ENCODE peak calls at places on chromosomes 5 and 9, in four cellular contexts. One of them, this sample, is unnamed.

GRCh38 chr5:44740655-44741054 is 68.1 kb upstream of the MRPS30 start:
- DNase-seq in Panc1: no peak
- DNase-seq in HepG2: no peak
- DNase-seq in K562: no peak
- DNase-seq in this sample: no peak

GRCh38 chr9:15578719-15579118 is 25.9 kb downstream of the CCDC171 start:
- DNase-seq in Panc1: no peak
- DNase-seq in HepG2: no peak
- DNase-seq in K562: no peak
- DNase-seq in this sample: no peak

GRCh38 chr9:90441814-90442213 is 200.8 kb downstream of the DIRAS2 start:
- DNase-seq in Panc1: no peak
- DNase-seq in HepG2: no peak
- DNase-seq in K562: no peak
- DNase-seq in this sample: no peak

GRCh38 chr9:130290353-130291181 is 25.0 kb downstream of the HMCN2 start:
- DNase-seq in Panc1: no peak
- DNase-seq in HepG2: no peak
- DNase-seq in K562: no peak
- DNase-seq in this sample: no peak

GRCh38 chr9:124665391-124666058 is 105.6 kb downstream of the NR6A1 start:
- DNase-seq in Panc1: no peak
- DNase-seq in HepG2: peak
- DNase-seq in K562: no peak
- DNase-seq in this sample: no peak

GRCh38 chr9:77543131-77543822 is 104.8 kb downstream of the GNA14 start:
- DNase-seq in Panc1: no peak
- DNase-seq in HepG2: no peak
- DNase-seq in K562: no peak
- DNase-seq in this sample: no peak

GRCh38 chr5:149007174-149007573 is 55.7 kb downstream of the SH3TC2 start:
- DNase-seq in Panc1: no peak
- DNase-seq in HepG2: no peak
- DNase-seq in K562: no peak
- DNase-seq in this sample: no peak

GRCh38 chr5:80926979-80927656 is 33.0 kb upstream of the RASGRF2 start:
- DNase-seq in Panc1: no peak
- DNase-seq in HepG2: no peak
- DNase-seq in K562: no peak
- DNase-seq in this sample: no peak

GRCh38 chr5:135472141-135472540 is 20.0 kb upstream of the TIFAB start:
- DNase-seq in Panc1: no peak
- DNase-seq in HepG2: no peak
- DNase-seq in K562: no peak
- DNase-seq in this sample: no peak

GRCh38 chr9:746661-747434 is 94.6 kb upstream of the DMRT1 start:
- DNase-seq in Panc1: no peak
- DNase-seq in HepG2: no peak
- DNase-seq in K562: no peak
- DNase-seq in this sample: no peak

GRCh38 chr5:115599502-115599901 is 2.8 kb downstream of the TICAM2 start:
- DNase-seq in Panc1: no peak
- DNase-seq in HepG2: no peak
- DNase-seq in K562: no peak
- DNase-seq in this sample: no peak

GRCh38 chr5:26582350-26583040 is 455.9 kb downstream of the CDH9 start:
- DNase-seq in Panc1: no peak
- DNase-seq in HepG2: no peak
- DNase-seq in K562: no peak
- DNase-seq in this sample: no peak

GRCh38 chr5:43231977-43232376 is 40.0 kb downstream of the NIM1K start:
- DNase-seq in Panc1: no peak
- DNase-seq in HepG2: no peak
- DNase-seq in K562: no peak
- DNase-seq in this sample: peak

GRCh38 chr5:4551034-4551433 is 589.1 kb upstream of the ADAMTS16 start:
- DNase-seq in Panc1: no peak
- DNase-seq in HepG2: no peak
- DNase-seq in K562: no peak
- DNase-seq in this sample: no peak

GRCh38 chr5:31638748-31639418 is at the start of gene PDZD2:
- DNase-seq in Panc1: peak
- DNase-seq in HepG2: peak
- DNase-seq in K562: peak
- DNase-seq in this sample: peak

GRCh38 chr9:1554123-1555045 is 460.8 kb upstream of the SMARCA2 start:
- DNase-seq in Panc1: no peak
- DNase-seq in HepG2: no peak
- DNase-seq in K562: no peak
- DNase-seq in this sample: no peak

GRCh38 chr5:95730730-95731570 is at the start of gene RHOBTB3:
- DNase-seq in Panc1: no peak
- DNase-seq in HepG2: peak
- DNase-seq in K562: peak
- DNase-seq in this sample: peak

GRCh38 chr9:123929177-123929869 is 603 bp downstream of the DENND1A start:
- DNase-seq in Panc1: no peak
- DNase-seq in HepG2: peak
- DNase-seq in K562: peak
- DNase-seq in this sample: no peak

GRCh38 chr5:138632900-138633489 is 57.8 kb upstream of the HSPA9 start:
- DNase-seq in Panc1: peak
- DNase-seq in HepG2: peak
- DNase-seq in K562: peak
- DNase-seq in this sample: peak

GRCh38 chr5:74919487-74919886 is 53.3 kb upstream of the FAM169A start:
- DNase-seq in Panc1: no peak
- DNase-seq in HepG2: peak
- DNase-seq in K562: peak
- DNase-seq in this sample: peak

GRCh38 chr5:26894719-26895263 is 143.6 kb downstream of the CDH9 start:
- DNase-seq in Panc1: no peak
- DNase-seq in HepG2: no peak
- DNase-seq in K562: no peak
- DNase-seq in this sample: no peak

GRCh38 chr5:98774192-98775046 is 956 bp downstream of the RGMB start:
- DNase-seq in Panc1: no peak
- DNase-seq in HepG2: peak
- DNase-seq in K562: no peak
- DNase-seq in this sample: no peak

GRCh38 chr5:14663734-14664269 is 716 bp upstream of the OTULIN start:
- DNase-seq in Panc1: no peak
- DNase-seq in HepG2: no peak
- DNase-seq in K562: no peak
- DNase-seq in this sample: no peak

GRCh38 chr9:16434522-16434921 is 435.9 kb downstream of the BNC2 start:
- DNase-seq in Panc1: no peak
- DNase-seq in HepG2: no peak
- DNase-seq in K562: no peak
- DNase-seq in this sample: no peak

GRCh38 chr9:137454506-137455360 is 4.4 kb downstream of the NSMF start:
- DNase-seq in Panc1: no peak
- DNase-seq in HepG2: peak
- DNase-seq in K562: no peak
- DNase-seq in this sample: no peak

GRCh38 chr9:137454145-137454505 is 5.0 kb downstream of the NSMF start:
- DNase-seq in Panc1: no peak
- DNase-seq in HepG2: no peak
- DNase-seq in K562: peak
- DNase-seq in this sample: no peak

GRCh38 chr9:137451976-137452760 is 7.0 kb downstream of the NSMF start:
- DNase-seq in Panc1: no peak
- DNase-seq in HepG2: no peak
- DNase-seq in K562: no peak
- DNase-seq in this sample: no peak

GRCh38 chr9:137452761-137453642 is 6.1 kb downstream of the NSMF start:
- DNase-seq in Panc1: no peak
- DNase-seq in HepG2: no peak
- DNase-seq in K562: no peak
- DNase-seq in this sample: no peak

DNA sequence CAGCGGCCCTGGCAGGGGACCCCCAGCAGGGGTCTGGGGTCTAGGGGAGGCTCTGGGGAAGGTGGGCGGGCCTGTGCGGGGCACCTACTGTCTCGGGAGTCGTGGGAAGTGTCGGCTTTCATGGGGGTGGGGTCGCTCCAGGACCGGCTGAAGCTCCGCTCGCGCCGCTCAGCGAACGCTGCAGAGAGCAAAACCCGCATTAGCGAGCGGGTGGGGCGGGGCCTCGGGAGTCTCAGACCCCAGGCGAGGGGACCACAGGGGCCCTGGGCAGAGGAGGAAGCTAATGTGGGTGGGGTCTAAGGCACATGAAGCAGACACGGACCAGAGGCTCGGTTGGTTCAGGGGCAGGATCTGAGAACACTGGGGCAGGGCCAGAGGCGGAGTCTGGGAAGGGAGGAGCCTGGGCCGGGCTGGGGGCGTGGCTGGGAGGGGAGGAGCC is 5.5 kb downstream of the NSMF start:
- DNase-seq in Panc1: no peak
- DNase-seq in HepG2: peak
- DNase-seq in K562: peak
- DNase-seq in this sample: no peak
- TF ChIP-seq TCF7L2 in Panc1: no peak
- TF ChIP-seq TCF7L2 in HepG2: no peak
- TF ChIP-seq TCF7L2 in K562: no peak
- TF ChIP-seq TCF7L2 in this sample: no peak

GRCh38 chr9:113646946-113647914 is 183.7 kb downstream of the RGS3 start:
- DNase-seq in Panc1: no peak
- DNase-seq in HepG2: no peak
- DNase-seq in K562: no peak
- DNase-seq in this sample: no peak
- TF ChIP-seq TCF7L2 in Panc1: no peak
- TF ChIP-seq TCF7L2 in HepG2: no peak
- TF ChIP-seq TCF7L2 in K562: no peak
- TF ChIP-seq TCF7L2 in this sample: no peak

DNA sequence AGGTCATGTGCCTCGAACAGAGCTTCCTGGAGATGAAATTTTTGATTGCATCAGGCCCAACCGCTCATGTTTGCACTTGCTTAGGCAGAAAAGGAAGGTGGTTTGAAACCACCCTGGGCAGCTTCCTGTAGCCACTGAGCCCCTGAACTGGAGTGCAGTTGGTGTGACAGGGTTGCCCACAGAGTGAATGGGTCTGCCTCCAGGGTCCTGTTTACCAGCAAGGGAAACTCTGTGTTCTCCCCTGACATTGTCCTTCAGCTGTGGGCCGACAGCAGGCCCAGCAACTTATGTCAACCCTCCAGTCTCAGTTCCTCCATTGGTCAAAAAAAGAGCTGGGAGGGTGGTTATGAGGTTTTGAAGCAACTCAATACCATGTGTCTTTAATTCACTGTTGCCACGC is 289.6 kb downstream of the KIF4B start:
- DNase-seq in Panc1: no peak
- DNase-seq in HepG2: no peak
- DNase-seq in K562: no peak
- DNase-seq in this sample: no peak
- TF ChIP-seq TCF7L2 in Panc1: no peak
- TF ChIP-seq TCF7L2 in HepG2: no peak
- TF ChIP-seq TCF7L2 in K562: no peak
- TF ChIP-seq TCF7L2 in this sample: no peak

DNA sequence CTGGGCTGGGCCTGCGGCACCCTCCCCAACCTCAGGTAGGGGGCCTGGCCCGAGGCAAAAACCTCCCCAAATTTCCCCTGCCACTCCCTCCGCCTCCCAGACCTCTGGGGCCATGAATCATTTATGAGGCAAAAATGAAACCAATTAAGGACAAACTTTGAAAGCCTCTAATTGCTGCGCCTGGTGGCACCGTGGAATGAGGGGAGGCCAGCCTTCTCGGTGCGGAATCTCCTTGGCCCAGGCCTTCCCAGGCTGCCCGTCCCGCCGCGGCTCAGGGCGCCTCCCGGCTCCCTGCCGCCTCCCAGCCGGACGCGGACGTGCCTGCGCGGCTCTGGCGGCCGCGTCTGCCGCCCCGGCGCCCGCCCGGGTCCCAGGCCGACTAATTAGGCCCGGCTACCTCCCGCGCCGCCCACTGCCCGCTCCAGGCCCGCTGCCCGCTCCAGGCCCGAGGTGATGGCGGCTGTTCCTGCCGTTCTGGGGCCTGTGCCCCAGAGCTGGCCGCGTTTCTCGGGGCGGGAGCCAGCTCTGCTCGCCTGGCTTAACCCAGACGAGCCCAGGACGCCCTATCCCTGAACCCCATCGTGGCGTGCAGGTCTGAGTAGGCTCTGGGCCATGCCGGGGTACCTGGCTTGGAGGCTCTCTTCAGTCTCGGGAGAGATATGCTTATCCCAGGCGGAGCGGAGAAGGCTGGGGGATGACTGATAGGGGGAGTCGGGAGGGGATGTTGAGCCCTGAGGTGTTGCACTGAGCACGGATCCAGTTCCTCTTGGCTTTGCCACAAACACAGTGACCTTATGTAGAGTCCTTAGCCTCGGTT is 20.1 kb downstream of the CXXC5 start:
- DNase-seq in Panc1: no peak
- DNase-seq in HepG2: no peak
- DNase-seq in K562: peak
- DNase-seq in this sample: no peak
- TF ChIP-seq TCF7L2 in Panc1: no peak
- TF ChIP-seq TCF7L2 in HepG2: no peak
- TF ChIP-seq TCF7L2 in K562: no peak
- TF ChIP-seq TCF7L2 in this sample: no peak

GRCh38 chr5:109022056-109022455 is 274.4 kb downstream of the FER start:
- DNase-seq in Panc1: no peak
- DNase-seq in HepG2: no peak
- DNase-seq in K562: no peak
- DNase-seq in this sample: no peak

DNA sequence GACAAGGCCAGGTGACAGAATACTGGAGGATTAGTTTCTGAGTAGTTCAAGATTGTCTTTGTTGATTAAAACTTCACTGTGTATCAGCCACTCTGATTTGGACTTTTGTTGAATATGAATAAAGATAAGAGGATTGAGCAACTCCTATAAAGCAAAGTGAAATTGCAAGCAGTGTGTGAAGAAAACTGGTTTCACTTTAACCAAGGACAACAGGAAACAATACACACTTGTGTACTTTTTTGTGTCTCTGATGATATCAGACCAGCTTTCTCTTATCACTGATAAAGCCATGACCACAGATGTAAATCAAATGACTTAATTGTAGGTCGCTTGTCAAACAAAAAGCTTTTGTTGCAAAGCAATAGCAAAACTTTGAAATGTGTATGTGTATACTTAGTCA is 268.6 kb downstream of the FER start:
- DNase-seq in Panc1: no peak
- DNase-seq in HepG2: peak
- DNase-seq in K562: no peak
- DNase-seq in this sample: no peak
- TF ChIP-seq TCF7L2 in Panc1: no peak
- TF ChIP-seq TCF7L2 in HepG2: no peak
- TF ChIP-seq TCF7L2 in K562: no peak
- TF ChIP-seq TCF7L2 in this sample: no peak